ENCODE peak calls at places on chromosomes 13 and 19, in seven cellular contexts. One of them, this sample, is unnamed.

GRCh38 chr13:26786651-26787295 is 26.2 kb upstream of the GPR12 start:
- DNase-seq in stimulated activated CD4-positive, alpha-beta T cell treated with anti-CD3 and anti-CD28 coated beads, Interleukin-12 subunit alpha, Interleukin-12 subunit beta, amount 100 ng/mL, for 4 hours: no peak
- DNase-seq in A549: no peak
- DNase-seq in MCF 10A: no peak
- DNase-seq in hypothalamus: no peak
- DNase-seq in activated T-cell treated with anti-CD3 and anti-CD28 coated beads for 1 hour: no peak
- DNase-seq in NCI-H2081: no peak
- DNase-seq in this sample: peak; percentile 48

GRCh38 chr19:39469036-39469435 is 11.6 kb upstream of the TIMM50 start:
- DNase-seq in stimulated activated CD4-positive, alpha-beta T cell treated with anti-CD3 and anti-CD28 coated beads, Interleukin-12 subunit alpha, Interleukin-12 subunit beta, amount 100 ng/mL, for 4 hours: no peak
- DNase-seq in A549: no peak
- DNase-seq in MCF 10A: no peak
- DNase-seq in hypothalamus: no peak
- DNase-seq in activated T-cell treated with anti-CD3 and anti-CD28 coated beads for 1 hour: no peak
- DNase-seq in NCI-H2081: no peak
- DNase-seq in this sample: no peak

GRCh38 chr19:55165952-55166529 is 372 bp downstream of the DNAAF3 start:
- DNase-seq in stimulated activated CD4-positive, alpha-beta T cell treated with anti-CD3 and anti-CD28 coated beads, Interleukin-12 subunit alpha, Interleukin-12 subunit beta, amount 100 ng/mL, for 4 hours: peak; percentile 46
- DNase-seq in A549: peak; percentile 93
- DNase-seq in MCF 10A: peak; percentile 74
- DNase-seq in hypothalamus: no peak
- DNase-seq in activated T-cell treated with anti-CD3 and anti-CD28 coated beads for 1 hour: no peak
- DNase-seq in NCI-H2081: peak; percentile 60
- DNase-seq in this sample: peak; percentile 71

GRCh38 chr13:35388979-35389378 is 87.5 kb downstream of the MAB21L1 start:
- DNase-seq in stimulated activated CD4-positive, alpha-beta T cell treated with anti-CD3 and anti-CD28 coated beads, Interleukin-12 subunit alpha, Interleukin-12 subunit beta, amount 100 ng/mL, for 4 hours: no peak
- DNase-seq in A549: no peak
- DNase-seq in MCF 10A: no peak
- DNase-seq in hypothalamus: no peak
- DNase-seq in activated T-cell treated with anti-CD3 and anti-CD28 coated beads for 1 hour: no peak
- DNase-seq in NCI-H2081: no peak
- DNase-seq in this sample: no peak

GRCh38 chr13:99280166-99280565 is 22.0 kb upstream of the GPR18 start:
- DNase-seq in stimulated activated CD4-positive, alpha-beta T cell treated with anti-CD3 and anti-CD28 coated beads, Interleukin-12 subunit alpha, Interleukin-12 subunit beta, amount 100 ng/mL, for 4 hours: no peak
- DNase-seq in A549: no peak
- DNase-seq in MCF 10A: peak; percentile 75
- DNase-seq in hypothalamus: no peak
- DNase-seq in activated T-cell treated with anti-CD3 and anti-CD28 coated beads for 1 hour: no peak
- DNase-seq in NCI-H2081: no peak
- DNase-seq in this sample: no peak

GRCh38 chr13:75217949-75218348 is 264.0 kb downstream of the TBC1D4 start:
- DNase-seq in stimulated activated CD4-positive, alpha-beta T cell treated with anti-CD3 and anti-CD28 coated beads, Interleukin-12 subunit alpha, Interleukin-12 subunit beta, amount 100 ng/mL, for 4 hours: no peak
- DNase-seq in A549: no peak
- DNase-seq in MCF 10A: no peak
- DNase-seq in hypothalamus: no peak
- DNase-seq in activated T-cell treated with anti-CD3 and anti-CD28 coated beads for 1 hour: no peak
- DNase-seq in NCI-H2081: no peak
- DNase-seq in this sample: no peak

GRCh38 chr19:18415177-18415867 is 3.9 kb upstream of the SSBP4 start:
- DNase-seq in stimulated activated CD4-positive, alpha-beta T cell treated with anti-CD3 and anti-CD28 coated beads, Interleukin-12 subunit alpha, Interleukin-12 subunit beta, amount 100 ng/mL, for 4 hours: no peak
- DNase-seq in A549: no peak
- DNase-seq in MCF 10A: no peak
- DNase-seq in hypothalamus: no peak
- DNase-seq in activated T-cell treated with anti-CD3 and anti-CD28 coated beads for 1 hour: no peak
- DNase-seq in NCI-H2081: peak; percentile 68
- DNase-seq in this sample: no peak

GRCh38 chr13:114112826-114113322 is 19.5 kb downstream of the RASA3 start:
- DNase-seq in stimulated activated CD4-positive, alpha-beta T cell treated with anti-CD3 and anti-CD28 coated beads, Interleukin-12 subunit alpha, Interleukin-12 subunit beta, amount 100 ng/mL, for 4 hours: no peak
- DNase-seq in A549: no peak
- DNase-seq in MCF 10A: no peak
- DNase-seq in hypothalamus: no peak
- DNase-seq in activated T-cell treated with anti-CD3 and anti-CD28 coated beads for 1 hour: no peak
- DNase-seq in NCI-H2081: no peak
- DNase-seq in this sample: no peak

GRCh38 chr19:38319421-38320258 is at the start of gene KCNK6:
- DNase-seq in stimulated activated CD4-positive, alpha-beta T cell treated with anti-CD3 and anti-CD28 coated beads, Interleukin-12 subunit alpha, Interleukin-12 subunit beta, amount 100 ng/mL, for 4 hours: peak; percentile 66
- DNase-seq in A549: peak; percentile 66
- DNase-seq in MCF 10A: no peak
- DNase-seq in hypothalamus: no peak
- DNase-seq in activated T-cell treated with anti-CD3 and anti-CD28 coated beads for 1 hour: no peak
- DNase-seq in NCI-H2081: no peak
- DNase-seq in this sample: no peak

GRCh38 chr13:99991806-99992242 is 10.2 kb downstream of the ZIC2 start:
- DNase-seq in stimulated activated CD4-positive, alpha-beta T cell treated with anti-CD3 and anti-CD28 coated beads, Interleukin-12 subunit alpha, Interleukin-12 subunit beta, amount 100 ng/mL, for 4 hours: no peak
- DNase-seq in A549: no peak
- DNase-seq in MCF 10A: no peak
- DNase-seq in hypothalamus: no peak
- DNase-seq in activated T-cell treated with anti-CD3 and anti-CD28 coated beads for 1 hour: no peak
- DNase-seq in NCI-H2081: no peak
- DNase-seq in this sample: no peak

GRCh38 chr13:74153316-74153715 is 19.1 kb upstream of the KLF12 start:
- DNase-seq in stimulated activated CD4-positive, alpha-beta T cell treated with anti-CD3 and anti-CD28 coated beads, Interleukin-12 subunit alpha, Interleukin-12 subunit beta, amount 100 ng/mL, for 4 hours: no peak
- DNase-seq in A549: no peak
- DNase-seq in MCF 10A: peak; percentile 13
- DNase-seq in hypothalamus: no peak
- DNase-seq in activated T-cell treated with anti-CD3 and anti-CD28 coated beads for 1 hour: no peak
- DNase-seq in NCI-H2081: no peak
- DNase-seq in this sample: no peak

GRCh38 chr19:27718262-27718661 is 1494.7 kb downstream of the UQCRFS1 start:
- DNase-seq in stimulated activated CD4-positive, alpha-beta T cell treated with anti-CD3 and anti-CD28 coated beads, Interleukin-12 subunit alpha, Interleukin-12 subunit beta, amount 100 ng/mL, for 4 hours: no peak
- DNase-seq in A549: no peak
- DNase-seq in MCF 10A: no peak
- DNase-seq in hypothalamus: no peak
- DNase-seq in activated T-cell treated with anti-CD3 and anti-CD28 coated beads for 1 hour: no peak
- DNase-seq in NCI-H2081: no peak
- DNase-seq in this sample: no peak

GRCh38 chr13:44040754-44041100 is 161.0 kb downstream of the LACC1 start:
- DNase-seq in stimulated activated CD4-positive, alpha-beta T cell treated with anti-CD3 and anti-CD28 coated beads, Interleukin-12 subunit alpha, Interleukin-12 subunit beta, amount 100 ng/mL, for 4 hours: no peak
- DNase-seq in A549: no peak
- DNase-seq in MCF 10A: no peak
- DNase-seq in hypothalamus: no peak
- DNase-seq in activated T-cell treated with anti-CD3 and anti-CD28 coated beads for 1 hour: no peak
- DNase-seq in NCI-H2081: no peak
- DNase-seq in this sample: no peak

GRCh38 chr13:80513196-80513595 is 172.3 kb upstream of the SPRY2 start:
- DNase-seq in stimulated activated CD4-positive, alpha-beta T cell treated with anti-CD3 and anti-CD28 coated beads, Interleukin-12 subunit alpha, Interleukin-12 subunit beta, amount 100 ng/mL, for 4 hours: no peak
- DNase-seq in A549: no peak
- DNase-seq in MCF 10A: no peak
- DNase-seq in hypothalamus: no peak
- DNase-seq in activated T-cell treated with anti-CD3 and anti-CD28 coated beads for 1 hour: no peak
- DNase-seq in NCI-H2081: no peak
- DNase-seq in this sample: no peak

GRCh38 chr13:24511019-24511823 is 1.4 kb downstream of the PARP4 start:
- DNase-seq in stimulated activated CD4-positive, alpha-beta T cell treated with anti-CD3 and anti-CD28 coated beads, Interleukin-12 subunit alpha, Interleukin-12 subunit beta, amount 100 ng/mL, for 4 hours: peak; percentile 60
- DNase-seq in A549: peak; percentile 25
- DNase-seq in MCF 10A: peak; percentile 92
- DNase-seq in hypothalamus: no peak
- DNase-seq in activated T-cell treated with anti-CD3 and anti-CD28 coated beads for 1 hour: peak; percentile 14
- DNase-seq in NCI-H2081: no peak
- DNase-seq in this sample: no peak

GRCh38 chr19:1370579-1371361 is 12.9 kb upstream of the NDUFS7 start:
- DNase-seq in stimulated activated CD4-positive, alpha-beta T cell treated with anti-CD3 and anti-CD28 coated beads, Interleukin-12 subunit alpha, Interleukin-12 subunit beta, amount 100 ng/mL, for 4 hours: no peak
- DNase-seq in A549: no peak
- DNase-seq in MCF 10A: no peak
- DNase-seq in hypothalamus: no peak
- DNase-seq in activated T-cell treated with anti-CD3 and anti-CD28 coated beads for 1 hour: no peak
- DNase-seq in NCI-H2081: no peak
- DNase-seq in this sample: no peak

GRCh38 chr13:43640476-43640875 is 146.3 kb downstream of the ENOX1 start:
- DNase-seq in stimulated activated CD4-positive, alpha-beta T cell treated with anti-CD3 and anti-CD28 coated beads, Interleukin-12 subunit alpha, Interleukin-12 subunit beta, amount 100 ng/mL, for 4 hours: no peak
- DNase-seq in A549: no peak
- DNase-seq in MCF 10A: no peak
- DNase-seq in hypothalamus: no peak
- DNase-seq in activated T-cell treated with anti-CD3 and anti-CD28 coated beads for 1 hour: no peak
- DNase-seq in NCI-H2081: no peak
- DNase-seq in this sample: no peak

GRCh38 chr19:31545766-31546165 is 196.5 kb upstream of the TSHZ3 start:
- DNase-seq in stimulated activated CD4-positive, alpha-beta T cell treated with anti-CD3 and anti-CD28 coated beads, Interleukin-12 subunit alpha, Interleukin-12 subunit beta, amount 100 ng/mL, for 4 hours: no peak
- DNase-seq in A549: no peak
- DNase-seq in MCF 10A: no peak
- DNase-seq in hypothalamus: no peak
- DNase-seq in activated T-cell treated with anti-CD3 and anti-CD28 coated beads for 1 hour: no peak
- DNase-seq in NCI-H2081: no peak
- DNase-seq in this sample: no peak

GRCh38 chr19:37079238-37079637 is 1.0 kb downstream of the ZNF420 start:
- DNase-seq in stimulated activated CD4-positive, alpha-beta T cell treated with anti-CD3 and anti-CD28 coated beads, Interleukin-12 subunit alpha, Interleukin-12 subunit beta, amount 100 ng/mL, for 4 hours: no peak
- DNase-seq in A549: no peak
- DNase-seq in MCF 10A: no peak
- DNase-seq in hypothalamus: no peak
- DNase-seq in activated T-cell treated with anti-CD3 and anti-CD28 coated beads for 1 hour: no peak
- DNase-seq in NCI-H2081: no peak
- DNase-seq in this sample: no peak

GRCh38 chr19:50008532-50008931 is 16.6 kb downstream of the VRK3 start:
- DNase-seq in stimulated activated CD4-positive, alpha-beta T cell treated with anti-CD3 and anti-CD28 coated beads, Interleukin-12 subunit alpha, Interleukin-12 subunit beta, amount 100 ng/mL, for 4 hours: no peak
- DNase-seq in A549: no peak
- DNase-seq in MCF 10A: no peak
- DNase-seq in hypothalamus: no peak
- DNase-seq in activated T-cell treated with anti-CD3 and anti-CD28 coated beads for 1 hour: no peak
- DNase-seq in NCI-H2081: no peak
- DNase-seq in this sample: peak; percentile 20

GRCh38 chr19:3816566-3817218 is 30.5 kb upstream of the MATK start:
- DNase-seq in stimulated activated CD4-positive, alpha-beta T cell treated with anti-CD3 and anti-CD28 coated beads, Interleukin-12 subunit alpha, Interleukin-12 subunit beta, amount 100 ng/mL, for 4 hours: no peak
- DNase-seq in A549: no peak
- DNase-seq in MCF 10A: no peak
- DNase-seq in hypothalamus: no peak
- DNase-seq in activated T-cell treated with anti-CD3 and anti-CD28 coated beads for 1 hour: no peak
- DNase-seq in NCI-H2081: no peak
- DNase-seq in this sample: no peak

GRCh38 chr19:45972081-45972943 is 1.4 kb downstream of the NOVA2 start:
- DNase-seq in stimulated activated CD4-positive, alpha-beta T cell treated with anti-CD3 and anti-CD28 coated beads, Interleukin-12 subunit alpha, Interleukin-12 subunit beta, amount 100 ng/mL, for 4 hours: no peak
- DNase-seq in A549: no peak
- DNase-seq in MCF 10A: no peak
- DNase-seq in hypothalamus: no peak
- DNase-seq in activated T-cell treated with anti-CD3 and anti-CD28 coated beads for 1 hour: no peak
- DNase-seq in NCI-H2081: no peak
- DNase-seq in this sample: no peak

GRCh38 chr19:49889687-49890348 is 6.9 kb downstream of the IL4I1 start:
- DNase-seq in stimulated activated CD4-positive, alpha-beta T cell treated with anti-CD3 and anti-CD28 coated beads, Interleukin-12 subunit alpha, Interleukin-12 subunit beta, amount 100 ng/mL, for 4 hours: peak; percentile 72
- DNase-seq in A549: peak; percentile 61
- DNase-seq in MCF 10A: no peak
- DNase-seq in hypothalamus: no peak
- DNase-seq in activated T-cell treated with anti-CD3 and anti-CD28 coated beads for 1 hour: peak; percentile 66
- DNase-seq in NCI-H2081: peak; percentile 32
- DNase-seq in this sample: no peak

GRCh38 chr19:608155-609000 is 18.7 kb downstream of the HCN2 start:
- DNase-seq in stimulated activated CD4-positive, alpha-beta T cell treated with anti-CD3 and anti-CD28 coated beads, Interleukin-12 subunit alpha, Interleukin-12 subunit beta, amount 100 ng/mL, for 4 hours: no peak
- DNase-seq in A549: no peak
- DNase-seq in MCF 10A: no peak
- DNase-seq in hypothalamus: no peak
- DNase-seq in activated T-cell treated with anti-CD3 and anti-CD28 coated beads for 1 hour: no peak
- DNase-seq in NCI-H2081: no peak
- DNase-seq in this sample: no peak

GRCh38 chr13:41468631-41469030 is 11.3 kb downstream of the RGCC start:
- DNase-seq in stimulated activated CD4-positive, alpha-beta T cell treated with anti-CD3 and anti-CD28 coated beads, Interleukin-12 subunit alpha, Interleukin-12 subunit beta, amount 100 ng/mL, for 4 hours: no peak
- DNase-seq in A549: no peak
- DNase-seq in MCF 10A: no peak
- DNase-seq in hypothalamus: no peak
- DNase-seq in activated T-cell treated with anti-CD3 and anti-CD28 coated beads for 1 hour: no peak
- DNase-seq in NCI-H2081: no peak
- DNase-seq in this sample: no peak

GRCh38 chr19:20247016-20247683 is 80.1 kb downstream of the ZNF486 start:
- DNase-seq in stimulated activated CD4-positive, alpha-beta T cell treated with anti-CD3 and anti-CD28 coated beads, Interleukin-12 subunit alpha, Interleukin-12 subunit beta, amount 100 ng/mL, for 4 hours: peak; percentile 22
- DNase-seq in A549: no peak
- DNase-seq in MCF 10A: no peak
- DNase-seq in hypothalamus: no peak
- DNase-seq in activated T-cell treated with anti-CD3 and anti-CD28 coated beads for 1 hour: peak; percentile 16
- DNase-seq in NCI-H2081: no peak
- DNase-seq in this sample: no peak

GRCh38 chr19:1082165-1082927 is 12.8 kb downstream of the POLR2E start:
- DNase-seq in stimulated activated CD4-positive, alpha-beta T cell treated with anti-CD3 and anti-CD28 coated beads, Interleukin-12 subunit alpha, Interleukin-12 subunit beta, amount 100 ng/mL, for 4 hours: peak; percentile 66
- DNase-seq in A549: peak; percentile 50
- DNase-seq in MCF 10A: peak; percentile 91
- DNase-seq in hypothalamus: no peak
- DNase-seq in activated T-cell treated with anti-CD3 and anti-CD28 coated beads for 1 hour: peak; percentile 76
- DNase-seq in NCI-H2081: peak; percentile 86
- DNase-seq in this sample: no peak

GRCh38 chr19:55483681-55484361 is 1.2 kb upstream of the NAT14 start:
- DNase-seq in stimulated activated CD4-positive, alpha-beta T cell treated with anti-CD3 and anti-CD28 coated beads, Interleukin-12 subunit alpha, Interleukin-12 subunit beta, amount 100 ng/mL, for 4 hours: no peak
- DNase-seq in A549: no peak
- DNase-seq in MCF 10A: no peak
- DNase-seq in hypothalamus: no peak
- DNase-seq in activated T-cell treated with anti-CD3 and anti-CD28 coated beads for 1 hour: no peak
- DNase-seq in NCI-H2081: no peak
- DNase-seq in this sample: no peak

GRCh38 chr19:31416548-31416947 is 67.3 kb upstream of the TSHZ3 start:
- DNase-seq in stimulated activated CD4-positive, alpha-beta T cell treated with anti-CD3 and anti-CD28 coated beads, Interleukin-12 subunit alpha, Interleukin-12 subunit beta, amount 100 ng/mL, for 4 hours: no peak
- DNase-seq in A549: no peak
- DNase-seq in MCF 10A: no peak
- DNase-seq in hypothalamus: no peak
- DNase-seq in activated T-cell treated with anti-CD3 and anti-CD28 coated beads for 1 hour: no peak
- DNase-seq in NCI-H2081: no peak
- DNase-seq in this sample: no peak

GRCh38 chr19:17846146-17846545 is 1.6 kb downstream of the JAK3 start:
- DNase-seq in stimulated activated CD4-positive, alpha-beta T cell treated with anti-CD3 and anti-CD28 coated beads, Interleukin-12 subunit alpha, Interleukin-12 subunit beta, amount 100 ng/mL, for 4 hours: peak; percentile 20
- DNase-seq in A549: no peak
- DNase-seq in MCF 10A: no peak
- DNase-seq in hypothalamus: no peak
- DNase-seq in activated T-cell treated with anti-CD3 and anti-CD28 coated beads for 1 hour: no peak
- DNase-seq in NCI-H2081: no peak
- DNase-seq in this sample: no peak

GRCh38 chr13:23617551-23618014 is 47.4 kb downstream of the TNFRSF19 start:
- DNase-seq in stimulated activated CD4-positive, alpha-beta T cell treated with anti-CD3 and anti-CD28 coated beads, Interleukin-12 subunit alpha, Interleukin-12 subunit beta, amount 100 ng/mL, for 4 hours: no peak
- DNase-seq in A549: no peak
- DNase-seq in MCF 10A: no peak
- DNase-seq in hypothalamus: no peak
- DNase-seq in activated T-cell treated with anti-CD3 and anti-CD28 coated beads for 1 hour: no peak
- DNase-seq in NCI-H2081: no peak
- DNase-seq in this sample: no peak

GRCh38 chr19:40529093-40529954 is 47.3 kb upstream of the SHKBP1 start:
- DNase-seq in stimulated activated CD4-positive, alpha-beta T cell treated with anti-CD3 and anti-CD28 coated beads, Interleukin-12 subunit alpha, Interleukin-12 subunit beta, amount 100 ng/mL, for 4 hours: peak; percentile 86
- DNase-seq in A549: peak; percentile 100
- DNase-seq in MCF 10A: peak; percentile 79
- DNase-seq in hypothalamus: peak; percentile 27
- DNase-seq in activated T-cell treated with anti-CD3 and anti-CD28 coated beads for 1 hour: peak; percentile 85
- DNase-seq in NCI-H2081: peak; percentile 92
- DNase-seq in this sample: peak; percentile 65

GRCh38 chr19:5094768-5095567 is 126.1 kb downstream of the KDM4B start:
- DNase-seq in stimulated activated CD4-positive, alpha-beta T cell treated with anti-CD3 and anti-CD28 coated beads, Interleukin-12 subunit alpha, Interleukin-12 subunit beta, amount 100 ng/mL, for 4 hours: no peak
- DNase-seq in A549: no peak
- DNase-seq in MCF 10A: no peak
- DNase-seq in hypothalamus: no peak
- DNase-seq in activated T-cell treated with anti-CD3 and anti-CD28 coated beads for 1 hour: no peak
- DNase-seq in NCI-H2081: no peak
- DNase-seq in this sample: no peak

GRCh38 chr13:85332595-85332994 is 466.6 kb downstream of the SLITRK6 start:
- DNase-seq in stimulated activated CD4-positive, alpha-beta T cell treated with anti-CD3 and anti-CD28 coated beads, Interleukin-12 subunit alpha, Interleukin-12 subunit beta, amount 100 ng/mL, for 4 hours: no peak
- DNase-seq in A549: no peak
- DNase-seq in MCF 10A: no peak
- DNase-seq in hypothalamus: no peak
- DNase-seq in activated T-cell treated with anti-CD3 and anti-CD28 coated beads for 1 hour: no peak
- DNase-seq in NCI-H2081: no peak
- DNase-seq in this sample: no peak

GRCh38 chr19:56333506-56333905 is 18.9 kb upstream of the ZSCAN5A start:
- DNase-seq in stimulated activated CD4-positive, alpha-beta T cell treated with anti-CD3 and anti-CD28 coated beads, Interleukin-12 subunit alpha, Interleukin-12 subunit beta, amount 100 ng/mL, for 4 hours: peak; percentile 17
- DNase-seq in A549: peak; percentile 43
- DNase-seq in MCF 10A: peak; percentile 62
- DNase-seq in hypothalamus: no peak
- DNase-seq in activated T-cell treated with anti-CD3 and anti-CD28 coated beads for 1 hour: peak; percentile 15
- DNase-seq in NCI-H2081: peak; percentile 44
- DNase-seq in this sample: peak; percentile 42

GRCh38 chr13:33146843-33147611 is 130.8 kb downstream of the KL start:
- DNase-seq in stimulated activated CD4-positive, alpha-beta T cell treated with anti-CD3 and anti-CD28 coated beads, Interleukin-12 subunit alpha, Interleukin-12 subunit beta, amount 100 ng/mL, for 4 hours: no peak
- DNase-seq in A549: no peak
- DNase-seq in MCF 10A: no peak
- DNase-seq in hypothalamus: no peak
- DNase-seq in activated T-cell treated with anti-CD3 and anti-CD28 coated beads for 1 hour: no peak
- DNase-seq in NCI-H2081: no peak
- DNase-seq in this sample: no peak